ENCODE peak calls at places on chromosomes 4 and X, in seven cellular contexts. Q is renal cortical epithelial cell; R is HT1080; X is psoas muscle; N is dermis blood vessel endothelial cell; M is EH; C is activated naive CD8-positive, alpha-beta T cell treated with anti-CD3 and anti-CD28 coated beads, Interleukin-2, amount 50 U/mL, for 24 hours. J is an unnamed sample.

GRCh38 chrX:19904778-19905367 is 17.5 kb upstream of the SH3KBP1 start:
- DNase-seq in Q (peak; percentile 57), R (peak; percentile 37), X (no peak), N (peak; percentile 56), M (peak; percentile 59), C (no peak), J (peak; percentile 66)

GRCh38 chr4:82784615-82785247 is 13.9 kb downstream of the SCD5 start:
- DNase-seq in Q (no peak), R (no peak), X (no peak), N (peak; percentile 78), M (peak; percentile 87), C (no peak), J (peak; percentile 55)

GRCh38 chrX:152735101-152735500 is 1.5 kb downstream of the MAGEA12 start:
- DNase-seq in Q (no peak), R (no peak), X (peak; percentile 7), N (no peak), M (no peak), C (no peak), J (no peak)

GRCh38 chr4:6222761-6223292 is 22.5 kb upstream of the JAKMIP1 start:
- DNase-seq in Q (no peak), R (no peak), X (no peak), N (peak; percentile 28), M (no peak), C (no peak), J (no peak)

GRCh38 chrX:115952417-115953092 is 218.0 kb upstream of the AGTR2 start:
- DNase-seq in Q (no peak), R (no peak), X (no peak), N (no peak), M (no peak), C (no peak), J (no peak)

GRCh38 chrX:53795583-53795982 is 109.1 kb upstream of the HUWE1 start:
- DNase-seq in Q (no peak), R (no peak), X (no peak), N (no peak), M (peak; percentile 3), C (no peak), J (no peak)

GRCh38 chrX:100747090-100747489 is 15.2 kb upstream of the SYTL4 start:
- DNase-seq in Q (no peak), R (no peak), X (no peak), N (no peak), M (no peak), C (no peak), J (no peak)

GRCh38 chr4:18689308-18689915 is 667.9 kb upstream of the LCORL start:
- DNase-seq in Q (peak; percentile 62), R (peak; percentile 49), X (no peak), N (peak; percentile 75), M (peak; percentile 57), C (peak; percentile 50), J (peak; percentile 46)

GRCh38 chr4:42048394-42048793 is 58.1 kb downstream of the SLC30A9 start:
- DNase-seq in Q (peak; percentile 67), R (peak; percentile 59), X (no peak), N (peak; percentile 60), M (peak; percentile 84), C (no peak), J (no peak)

GRCh38 chr4:151573945-151574344 is 165.0 kb downstream of the FHIP1A start:
- DNase-seq in Q (peak; percentile 46), R (peak; percentile 76), X (no peak), N (no peak), M (peak; percentile 9), C (no peak), J (no peak)

GRCh38 chr4:37837446-37837845 is 11.0 kb downstream of the PGM2 start:
- DNase-seq in Q (no peak), R (peak; percentile 97), X (no peak), N (peak; percentile 94), M (peak; percentile 92), C (no peak), J (no peak)

GRCh38 chr4:128524311-128524710 is 236.7 kb upstream of the PGRMC2 start:
- DNase-seq in Q (peak; percentile 96), R (peak; percentile 78), X (no peak), N (peak; percentile 74), M (peak; percentile 91), C (no peak), J (no peak)

GRCh38 chrX:95383778-95384177 is 1300.9 kb upstream of the DIAPH2 start:
- DNase-seq in Q (no peak), R (no peak), X (no peak), N (no peak), M (no peak), C (no peak), J (no peak)

GRCh38 chr4:26410385-26411293 is 79.6 kb downstream of the CCKAR start:
- DNase-seq in Q (peak; percentile 57), R (peak; percentile 65), X (no peak), N (peak; percentile 68), M (peak; percentile 72), C (no peak), J (peak; percentile 26)